ENCODE peak calls at places on chromosomes 2 and 18, in nine cellular contexts. B, R, V, G, X, Y, N, W and T are unnamed samples.

GRCh38 chr2:47080888-47081301 is 74.2 kb downstream of the STPG4 start:
- DNase-seq in B (no peak), R (no peak), V (no peak), G (no peak), X (no peak), Y (no peak), N (no peak), W (no peak), T (no peak)

GRCh38 chr2:238102865-238103264 is 2.7 kb downstream of the ESPNL start:
- DNase-seq in B (no peak), R (no peak), V (no peak), G (no peak), X (no peak), Y (no peak), N (peak), W (no peak), T (no peak)

GRCh38 chr2:205259131-205259530 is 423.2 kb upstream of the NRP2 start:
- DNase-seq in B (no peak), R (no peak), V (no peak), G (no peak), X (peak), Y (no peak), N (no peak), W (no peak), T (peak)

GRCh38 chr2:161146996-161147395 is 13.2 kb upstream of the TANK start:
- DNase-seq in B (no peak), R (no peak), V (no peak), G (no peak), X (no peak), Y (no peak), N (no peak), W (no peak), T (no peak)

GRCh38 chr18:49135871-49136270 is 185.1 kb upstream of the SMAD7 start:
- DNase-seq in B (no peak), R (no peak), V (peak), G (peak), X (peak), Y (no peak), N (no peak), W (peak), T (peak)

GRCh38 chr2:168198476-168199192 is 48.8 kb downstream of the STK39 start:
- DNase-seq in B (peak), R (no peak), V (no peak), G (no peak), X (peak), Y (no peak), N (no peak), W (no peak), T (peak)

GRCh38 chr2:218169757-218170546 is 3.2 kb upstream of the CXCR1 start:
- DNase-seq in B (no peak), R (no peak), V (no peak), G (peak), X (peak), Y (no peak), N (no peak), W (no peak), T (no peak)

GRCh38 chr2:171244970-171245782 is 84.5 kb upstream of the TLK1 start:
- DNase-seq in B (no peak), R (no peak), V (peak), G (peak), X (peak), Y (no peak), N (no peak), W (no peak), T (no peak)

GRCh38 chr2:88874063-88874657 is 182.7 kb downstream of the RPIA start:
- DNase-seq in B (peak), R (no peak), V (peak), G (peak), X (peak), Y (peak), N (peak), W (peak), T (peak)

GRCh38 chr2:126889501-126890135 is 9.1 kb upstream of the TEX51 start:
- DNase-seq in B (no peak), R (no peak), V (no peak), G (no peak), X (no peak), Y (no peak), N (no peak), W (no peak), T (no peak)

GRCh38 chr2:16626497-16626896 is 39.1 kb downstream of the CYRIA start:
- DNase-seq in B (peak), R (no peak), V (peak), G (peak), X (peak), Y (no peak), N (no peak), W (no peak), T (peak)

GRCh38 chr2:23385351-23385747 is 370 bp downstream of the KLHL29 start:
- DNase-seq in B (no peak), R (no peak), V (peak), G (peak), X (peak), Y (no peak), N (no peak), W (no peak), T (peak)

GRCh38 chr18:21894619-21895367 is 154.2 kb downstream of the MIB1 start:
- DNase-seq in B (no peak), R (no peak), V (peak), G (peak), X (peak), Y (no peak), N (no peak), W (no peak), T (no peak)

GRCh38 chr2:241561811-241562210 is 3.3 kb downstream of the BOK start:
- DNase-seq in B (peak), R (no peak), V (peak), G (peak), X (peak), Y (no peak), N (no peak), W (no peak), T (peak)

GRCh38 chr2:118251427-118251826 is 163.2 kb downstream of the INSIG2 start:
- DNase-seq in B (no peak), R (no peak), V (no peak), G (no peak), X (no peak), Y (no peak), N (no peak), W (no peak), T (no peak)

GRCh38 chr2:200705305-200705985 is 106.3 kb upstream of the BZW1 start:
- DNase-seq in B (no peak), R (no peak), V (peak), G (peak), X (peak), Y (no peak), N (peak), W (peak), T (no peak)

GRCh38 chr2:114784046-114784445 is 341.6 kb downstream of the DPP10 start:
- DNase-seq in B (no peak), R (no peak), V (no peak), G (no peak), X (no peak), Y (no peak), N (no peak), W (no peak), T (no peak)

GRCh38 chr2:223723954-223724411 is 113.4 kb downstream of the AP1S3 start:
- DNase-seq in B (no peak), R (no peak), V (no peak), G (peak), X (no peak), Y (no peak), N (no peak), W (peak), T (no peak)

GRCh38 chr2:234686088-234686890 is 189.4 kb upstream of the ARL4C start:
- DNase-seq in B (peak), R (no peak), V (peak), G (no peak), X (no peak), Y (no peak), N (no peak), W (no peak), T (no peak)

GRCh38 chr2:112108238-112108832 is 29.9 kb upstream of the FBLN7 start:
- DNase-seq in B (no peak), R (no peak), V (peak), G (no peak), X (no peak), Y (no peak), N (no peak), W (no peak), T (no peak)

GRCh38 chr2:101255501-101255900 is 2.8 kb downstream of the CNOT11 start:
- DNase-seq in B (peak), R (no peak), V (no peak), G (peak), X (peak), Y (no peak), N (no peak), W (no peak), T (peak)

GRCh38 chr2:24429711-24430110 is 61.3 kb upstream of the NCOA1 start:
- DNase-seq in B (peak), R (no peak), V (peak), G (no peak), X (peak), Y (no peak), N (no peak), W (no peak), T (peak)

GRCh38 chr2:223488814-223489213 is 113.3 kb downstream of the SCG2 start:
- DNase-seq in B (no peak), R (no peak), V (peak), G (peak), X (peak), Y (no peak), N (no peak), W (peak), T (peak)

GRCh38 chr18:63664571-63664970 is 2.9 kb upstream of the SERPINB3 start:
- DNase-seq in B (no peak), R (no peak), V (no peak), G (no peak), X (no peak), Y (no peak), N (no peak), W (no peak), T (no peak)

GRCh38 chr2:47178359-47178758 is 23.3 kb upstream of the STPG4 start:
- DNase-seq in B (no peak), R (no peak), V (no peak), G (no peak), X (no peak), Y (no peak), N (no peak), W (no peak), T (no peak)

GRCh38 chr2:53230691-53231090 is 536.9 kb upstream of the CHAC2 start:
- DNase-seq in B (no peak), R (no peak), V (no peak), G (no peak), X (no peak), Y (no peak), N (no peak), W (no peak), T (no peak)

GRCh38 chr18:76821356-76821874 is 942 bp upstream of the ZNF236 start:
- DNase-seq in B (no peak), R (no peak), V (no peak), G (no peak), X (no peak), Y (no peak), N (no peak), W (no peak), T (no peak)

GRCh38 chr18:36307513-36307912 is 10.0 kb downstream of the FHOD3 start:
- DNase-seq in B (no peak), R (no peak), V (no peak), G (no peak), X (peak), Y (no peak), N (no peak), W (no peak), T (no peak)

GRCh38 chr2:38248246-38248645 is 128.8 kb downstream of the ATL2 start:
- DNase-seq in B (peak), R (no peak), V (no peak), G (no peak), X (no peak), Y (no peak), N (no peak), W (no peak), T (no peak)

GRCh38 chr2:219433666-219434467 is 776 bp upstream of the SPEG start:
- DNase-seq in B (no peak), R (no peak), V (peak), G (peak), X (peak), Y (no peak), N (peak), W (peak), T (peak)

GRCh38 chr2:1234731-1235308 is 178.4 kb upstream of the TPO start:
- DNase-seq in B (no peak), R (no peak), V (peak), G (no peak), X (peak), Y (no peak), N (no peak), W (no peak), T (peak)

GRCh38 chr2:231104115-231104713 is 20.6 kb downstream of the HTR2B start:
- DNase-seq in B (peak), R (peak), V (peak), G (peak), X (peak), Y (peak), N (peak), W (peak), T (peak)

GRCh38 chr18:73908323-73908722 is 239.3 kb downstream of the FBXO15 start:
- DNase-seq in B (peak), R (no peak), V (peak), G (peak), X (peak), Y (no peak), N (no peak), W (no peak), T (peak)

GRCh38 chr2:86226780-86227520 is 27.7 kb downstream of the MRPL35 start:
- DNase-seq in B (no peak), R (no peak), V (no peak), G (no peak), X (no peak), Y (no peak), N (no peak), W (no peak), T (no peak)

GRCh38 chr2:157194097-157194688 is 63.3 kb upstream of the GALNT5 start:
- DNase-seq in B (peak), R (peak), V (peak), G (peak), X (peak), Y (no peak), N (peak), W (peak), T (peak)

GRCh38 chr18:48553236-48553635 is 14.4 kb downstream of the CTIF start:
- DNase-seq in B (no peak), R (no peak), V (no peak), G (no peak), X (no peak), Y (no peak), N (no peak), W (no peak), T (no peak)

GRCh38 chr2:218125626-218126080 is at the start of gene CXCR2:
- DNase-seq in B (no peak), R (no peak), V (no peak), G (no peak), X (no peak), Y (no peak), N (no peak), W (no peak), T (no peak)

GRCh38 chr2:31221549-31221948 is 4.2 kb upstream of the CAPN14 start:
- DNase-seq in B (no peak), R (no peak), V (no peak), G (no peak), X (no peak), Y (no peak), N (no peak), W (no peak), T (no peak)

GRCh38 chr2:46978696-46979095 is 63.1 kb upstream of the MCFD2 start:
- DNase-seq in B (no peak), R (no peak), V (no peak), G (no peak), X (no peak), Y (no peak), N (no peak), W (no peak), T (no peak)